ENCODE peak calls at places on chromosome 10, in ten cellular contexts. R, V, U, H, W, I, F, B, N and D are unnamed samples.

GRCh38 chr10:124678566-124679240 is 65.5 kb downstream of the FAM53B start:
- DNase-seq in R (no peak), V (no peak), U (no peak), H (peak; percentile 15), W (peak; percentile 8), I (no peak), F (no peak), B (no peak), N (no peak), D (peak; percentile 64)

GRCh38 chr10:17453377-17454091 is 861 bp downstream of the ST8SIA6 start:
- DNase-seq in R (peak; percentile 35), V (peak; percentile 52), U (peak; percentile 71), H (peak; percentile 28), W (peak; percentile 25), I (peak; percentile 31), F (peak; percentile 57), B (no peak), N (peak; percentile 61), D (peak; percentile 41)

GRCh38 chr10:7492660-7493046 is 81.8 kb upstream of the SFMBT2 start:
- DNase-seq in R (no peak), V (no peak), U (no peak), H (no peak), W (no peak), I (no peak), F (no peak), B (no peak), N (no peak), D (no peak)

GRCh38 chr10:6499974-6500373 is 80.1 kb downstream of the PRKCQ start:
- DNase-seq in R (no peak), V (no peak), U (no peak), H (no peak), W (no peak), I (no peak), F (no peak), B (no peak), N (no peak), D (no peak)

GRCh38 chr10:2122431-2123124 is 385.3 kb upstream of the ADARB2 start:
- DNase-seq in R (no peak), V (no peak), U (no peak), H (no peak), W (no peak), I (no peak), F (peak; percentile 44), B (no peak), N (no peak), D (no peak)

GRCh38 chr10:118844731-118845573 is 90.2 kb upstream of the CACUL1 start:
- DNase-seq in R (peak; percentile 50), V (no peak), U (no peak), H (no peak), W (no peak), I (no peak), F (no peak), B (no peak), N (no peak), D (no peak)

GRCh38 chr10:118470470-118470869 is 125.0 kb downstream of the PRLHR start:
- DNase-seq in R (no peak), V (no peak), U (no peak), H (no peak), W (no peak), I (no peak), F (peak; percentile 33), B (no peak), N (no peak), D (no peak)

GRCh38 chr10:70672993-70673928 is 955 bp downstream of the ADAMTS14 start:
- DNase-seq in R (no peak), V (no peak), U (no peak), H (peak; percentile 53), W (peak; percentile 61), I (no peak), F (peak; percentile 64), B (no peak), N (no peak), D (no peak)

GRCh38 chr10:98910048-98910447 is 325.6 kb downstream of the HPSE2 start:
- DNase-seq in R (no peak), V (no peak), U (no peak), H (no peak), W (no peak), I (no peak), F (no peak), B (no peak), N (no peak), D (no peak)

GRCh38 chr10:119575506-119575905 is 21.3 kb downstream of the TIAL1 start:
- DNase-seq in R (no peak), V (no peak), U (no peak), H (no peak), W (no peak), I (no peak), F (peak; percentile 37), B (no peak), N (no peak), D (peak; percentile 69)

GRCh38 chr10:80477813-80478212 is 23.7 kb downstream of the TSPAN14 start:
- DNase-seq in R (no peak), V (peak; percentile 81), U (no peak), H (no peak), W (no peak), I (no peak), F (peak; percentile 98), B (no peak), N (no peak), D (no peak)

GRCh38 chr10:43594944-43595589 is 11.2 kb upstream of the ZNF485 start:
- DNase-seq in R (no peak), V (peak; percentile 40), U (no peak), H (no peak), W (no peak), I (no peak), F (no peak), B (no peak), N (peak; percentile 21), D (no peak)

GRCh38 chr10:1378473-1378872 is 322.3 kb downstream of the WDR37 start:
- DNase-seq in R (no peak), V (no peak), U (no peak), H (no peak), W (no peak), I (no peak), F (no peak), B (no peak), N (no peak), D (no peak)

GRCh38 chr10:112721080-112721698 is 228.9 kb upstream of the TCF7L2 start:
- DNase-seq in R (no peak), V (peak; percentile 54), U (no peak), H (no peak), W (no peak), I (no peak), F (no peak), B (peak; percentile 43), N (peak; percentile 39), D (no peak)

GRCh38 chr10:44960482-44961230 is 1.1 kb downstream of the RASSF4 start:
- DNase-seq in R (peak; percentile 60), V (no peak), U (no peak), H (no peak), W (no peak), I (peak; percentile 28), F (no peak), B (no peak), N (no peak), D (no peak)

GRCh38 chr10:128934492-128934891 is 532.5 kb upstream of the MGMT start:
- DNase-seq in R (no peak), V (no peak), U (no peak), H (no peak), W (no peak), I (no peak), F (no peak), B (no peak), N (no peak), D (no peak)
- H3K4me3 ChIP-seq in R (no peak overlapping the region), V (no peak overlapping the region), U (no peak overlapping the region), H (no peak overlapping the region), W (no peak overlapping the region), I (no peak overlapping the region), F (no peak overlapping the region), B (no peak overlapping the region), N (no peak overlapping the region), D (no peak overlapping the region)

DNA sequence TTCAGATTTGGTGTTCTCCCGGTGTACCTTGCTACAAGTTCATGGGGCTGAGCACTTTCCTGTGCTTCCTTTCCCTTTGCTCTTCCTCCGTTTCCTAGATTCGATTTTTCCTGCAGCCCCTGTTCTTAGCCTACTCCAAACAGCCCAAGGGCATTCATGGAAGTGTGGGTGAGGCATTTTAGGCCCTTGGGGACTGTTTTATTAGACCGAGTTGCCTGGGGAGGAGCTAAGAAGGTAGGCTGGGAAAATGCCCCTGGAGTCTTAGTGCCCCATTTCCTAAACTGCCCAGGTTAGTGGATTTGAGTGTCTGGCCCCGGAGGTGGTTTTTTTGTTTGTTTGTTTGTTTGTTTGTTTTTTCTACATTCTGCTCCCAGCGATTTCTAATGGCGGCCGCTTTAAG is 1.8 kb downstream of the LRMDA start:
- DNase-seq in R (no peak), V (no peak), U (no peak), H (no peak), W (no peak), I (no peak), F (no peak), B (no peak), N (no peak), D (no peak)
- H3K27me3 ChIP-seq in R (no peaks in the 10 kb centered on the region), V (no peaks in the 10 kb centered on the region), U (no peaks in the 10 kb centered on the region), H (no peaks in the 10 kb centered on the region), W (peaks cover 33% of the 10 kb centered on the region), I (no peaks in the 10 kb centered on the region), F (no peaks in the 10 kb centered on the region), B (peaks cover 20% of the 10 kb centered on the region), N (no peaks in the 10 kb centered on the region), D (no peaks in the 10 kb centered on the region)

DNA sequence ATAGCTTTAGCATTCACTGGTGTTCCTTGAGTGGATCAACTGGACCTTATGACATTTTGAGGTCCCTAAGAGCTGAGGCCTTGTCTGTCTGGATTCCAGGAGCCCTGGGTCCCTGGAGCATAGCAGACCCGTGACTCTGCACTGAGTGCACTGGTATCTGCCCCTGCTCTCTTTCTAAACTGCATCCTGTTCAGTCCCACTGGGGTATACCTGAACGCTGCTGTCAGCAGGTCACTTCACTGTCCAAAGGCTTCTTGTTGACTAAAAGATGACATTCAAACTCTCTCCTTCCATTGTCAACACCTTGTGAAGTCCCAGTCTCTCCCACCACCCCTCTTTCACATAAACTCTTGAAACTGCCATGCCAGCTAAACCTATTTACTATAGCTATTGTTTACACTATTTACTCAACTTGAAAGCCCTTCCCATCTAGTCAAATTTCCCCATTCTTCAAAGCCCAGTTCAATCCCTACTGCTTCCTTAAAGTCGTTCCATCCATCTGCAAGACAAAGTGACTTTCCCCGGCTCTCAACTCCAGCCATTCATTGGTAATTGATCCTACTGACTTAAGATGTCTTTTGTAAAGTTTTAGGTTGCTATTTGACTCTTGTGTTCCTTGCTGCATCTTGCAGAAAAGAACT is 523.3 kb downstream of the KCNMA1 start:
- DNase-seq in R (no peak), V (no peak), U (no peak), H (no peak), W (no peak), I (no peak), F (no peak), B (no peak), N (no peak), D (no peak)
- H3K4me3 ChIP-seq in R (no peak overlapping the region), V (no peak overlapping the region), U (no peak overlapping the region), H (no peak overlapping the region), W (no peak overlapping the region), I (no peak overlapping the region), F (no peak overlapping the region), B (no peak overlapping the region), N (no peak overlapping the region), D (no peak overlapping the region)

DNA sequence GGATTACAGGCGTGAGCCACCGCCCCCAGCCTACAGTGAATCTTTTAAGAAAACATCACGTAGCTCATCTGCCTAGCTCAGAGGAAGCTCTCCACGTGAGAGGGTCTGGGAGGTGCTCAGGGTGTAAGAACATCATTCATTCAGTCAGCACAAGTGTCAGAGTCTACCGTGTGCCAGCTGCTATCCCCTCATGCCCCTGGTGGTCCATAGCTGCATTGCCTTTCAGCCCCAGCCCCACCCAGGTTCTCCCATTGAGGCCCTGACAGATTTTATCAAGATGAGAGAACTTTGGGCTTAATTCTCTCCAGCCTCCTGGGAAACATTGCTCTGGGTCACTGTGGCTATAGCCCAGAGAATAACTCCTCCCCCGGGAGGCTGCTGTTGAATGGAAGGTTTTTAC is 45.1 kb downstream of the ZNF503 start:
- DNase-seq in R (no peak), V (no peak), U (no peak), H (no peak), W (no peak), I (no peak), F (no peak), B (no peak), N (no peak), D (no peak)
- H3K27me3 ChIP-seq in R (no peaks in the 10 kb centered on the region), V (no peaks in the 10 kb centered on the region), U (no peaks in the 10 kb centered on the region), H (peaks cover 11% of the 10 kb centered on the region), W (peaks cover 16% of the 10 kb centered on the region), I (no peaks in the 10 kb centered on the region), F (no peaks in the 10 kb centered on the region), B (peaks cover 11% of the 10 kb centered on the region), N (no peaks in the 10 kb centered on the region), D (no peaks in the 10 kb centered on the region)